ENCODE peak calls at places on chromosome 1, in six cellular contexts. O is endothelial cell, R is upper lobe of right lung, E is GM23338, F is GM13977, I is colonic mucosa. X is an unnamed sample.

GRCh38 chr1:62110198-62110817 is 84.3 kb upstream of the L1TD1 start:
- DNase-seq in O (no peak), R (no peak), E (peak; percentile 15), F (no peak), I (no peak), X (no peak)

GRCh38 chr1:44571712-44572571 is 102.3 kb downstream of the TMEM53 start:
- DNase-seq in O (no peak), R (no peak), E (peak; percentile 63), F (peak; percentile 64), I (no peak), X (no peak)

GRCh38 chr1:68675336-68675735 is 178.5 kb upstream of the DEPDC1 start:
- DNase-seq in O (no peak), R (no peak), E (no peak), F (no peak), I (no peak), X (no peak)

GRCh38 chr1:111270781-111271463 is 19.7 kb upstream of the CHIA start:
- DNase-seq in O (no peak), R (peak; percentile 64), E (peak; percentile 35), F (no peak), I (no peak), X (no peak)

GRCh38 chr1:35555601-35556477 is 1.4 kb downstream of the KIAA0319L start:
- DNase-seq in O (no peak), R (no peak), E (no peak), F (no peak), I (no peak), X (no peak)

GRCh38 chr1:229254910-229255541 is 15.9 kb upstream of the RAB4A start:
- DNase-seq in O (no peak), R (no peak), E (peak; percentile 65), F (no peak), I (no peak), X (peak; percentile 46)

GRCh38 chr1:153805042-153805745 is 30.0 kb downstream of the SLC27A3 start:
- DNase-seq in O (no peak), R (peak; percentile 64), E (no peak), F (peak; percentile 92), I (peak; percentile 57), X (no peak)

GRCh38 chr1:19156676-19157075 is 53.4 kb downstream of the UBR4 start:
- DNase-seq in O (peak; percentile 34), R (no peak), E (no peak), F (no peak), I (peak; percentile 93), X (no peak)

GRCh38 chr1:11967028-11967547 is 13.2 kb upstream of the MFN2 start:
- DNase-seq in O (peak; percentile 27), R (no peak), E (peak; percentile 94), F (peak; percentile 63), I (peak; percentile 49), X (peak; percentile 61)

GRCh38 chr1:84836145-84836544 is 56.9 kb downstream of the LPAR3 start:
- DNase-seq in O (no peak), R (no peak), E (no peak), F (no peak), I (no peak), X (no peak)

GRCh38 chr1:20702416-20702815 is 15.4 kb downstream of the KIF17 start:
- DNase-seq in O (no peak), R (no peak), E (no peak), F (no peak), I (no peak), X (peak; percentile 24)

GRCh38 chr1:209659909-209660308 is 7.7 kb upstream of the LAMB3 start:
- DNase-seq in O (no peak), R (no peak), E (no peak), F (peak; percentile 53), I (no peak), X (peak; percentile 27)

GRCh38 chr1:52632732-52633290 is at the start of gene SHISAL2A:
- DNase-seq in O (peak; percentile 55), R (peak; percentile 76), E (peak; percentile 84), F (peak; percentile 59), I (peak; percentile 24), X (peak; percentile 79)

GRCh38 chr1:33635336-33636012 is 163.0 kb downstream of the ZSCAN20 start:
- DNase-seq in O (no peak), R (no peak), E (peak; percentile 55), F (no peak), I (no peak), X (no peak)

GRCh38 chr1:19067187-19067911 is 110.9 kb upstream of the IFFO2 start:
- DNase-seq in O (peak; percentile 35), R (no peak), E (no peak), F (peak; percentile 14), I (peak; percentile 55), X (peak; percentile 82)

GRCh38 chr1:65174585-65174984 is 26.6 kb downstream of the AK4 start:
- DNase-seq in O (no peak), R (no peak), E (no peak), F (peak; percentile 59), I (no peak), X (no peak)

GRCh38 chr1:94258873-94259331 is 21.5 kb upstream of the ARHGAP29 start:
- DNase-seq in O (no peak), R (no peak), E (no peak), F (no peak), I (no peak), X (no peak)

GRCh38 chr1:235843458-235843857 is 23.2 kb downstream of the LYST start:
- DNase-seq in O (no peak), R (no peak), E (peak; percentile 27), F (peak; percentile 29), I (peak; percentile 33), X (peak; percentile 19)

GRCh38 chr1:26733392-26733791 is 37.6 kb downstream of the ARID1A start:
- DNase-seq in O (no peak), R (no peak), E (no peak), F (no peak), I (no peak), X (no peak)

GRCh38 chr1:26730695-26731094 is 34.9 kb downstream of the ARID1A start:
- DNase-seq in O (no peak), R (no peak), E (no peak), F (no peak), I (no peak), X (no peak)

GRCh38 chr1:26731233-26731902 is 35.6 kb downstream of the ARID1A start:
- DNase-seq in O (no peak), R (no peak), E (no peak), F (no peak), I (no peak), X (no peak)

GRCh38 chr1:26734501-26735058 is 38.8 kb downstream of the ARID1A start:
- DNase-seq in O (no peak), R (no peak), E (no peak), F (no peak), I (no peak), X (no peak)

GRCh38 chr1:26733982-26734381 is 38.2 kb downstream of the ARID1A start:
- DNase-seq in O (no peak), R (no peak), E (no peak), F (no peak), I (no peak), X (no peak)
- TF ChIP-seq CTCF in O (no peak), R (no peak), E (no peak), F (no peak), I (no peak), X (no peak)

DNA sequence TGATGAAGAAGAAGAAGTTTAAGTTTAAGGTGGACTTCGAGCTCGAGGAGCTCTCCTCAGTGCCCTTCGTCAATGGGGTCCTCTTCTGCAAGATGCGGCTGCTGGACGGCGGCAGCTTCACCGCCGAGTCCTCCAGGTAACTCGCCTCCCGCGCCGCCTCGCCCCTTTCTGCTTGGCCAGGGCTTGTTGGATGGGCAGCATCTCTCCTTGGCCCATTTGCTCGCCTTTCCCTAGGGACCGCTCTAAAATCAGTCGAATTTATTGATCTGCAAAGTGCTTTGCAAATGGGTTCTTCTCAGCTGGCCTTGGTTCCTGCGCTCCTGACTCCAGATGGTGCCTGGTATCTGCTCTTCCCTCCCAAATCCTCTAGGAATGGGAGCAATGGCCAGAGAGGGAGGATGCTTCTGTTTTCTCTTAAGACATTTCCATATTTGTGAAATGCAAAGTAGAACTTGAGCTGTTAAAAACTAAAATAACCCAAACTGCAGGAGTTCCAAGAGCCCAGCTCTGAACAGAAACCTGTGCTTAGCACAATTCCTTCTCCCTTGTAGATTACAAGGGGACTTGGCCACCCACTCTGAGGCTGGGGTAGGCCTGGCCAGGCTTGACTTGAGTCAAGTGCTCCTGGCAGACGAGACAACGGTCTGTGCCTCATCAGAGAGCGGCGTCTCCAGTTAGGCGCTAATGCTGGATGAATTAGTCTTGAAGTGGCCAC is 687 bp downstream of the EEIG2 start:
- DNase-seq in O (peak; percentile 47), R (peak; percentile 66), E (peak; percentile 80), F (no peak), I (peak; percentile 83), X (peak; percentile 70)
- TF ChIP-seq CTCF in O (no peak), R (peak; percentile 3), E (no peak), F (no peak), I (no peak), X (no peak)

DNA sequence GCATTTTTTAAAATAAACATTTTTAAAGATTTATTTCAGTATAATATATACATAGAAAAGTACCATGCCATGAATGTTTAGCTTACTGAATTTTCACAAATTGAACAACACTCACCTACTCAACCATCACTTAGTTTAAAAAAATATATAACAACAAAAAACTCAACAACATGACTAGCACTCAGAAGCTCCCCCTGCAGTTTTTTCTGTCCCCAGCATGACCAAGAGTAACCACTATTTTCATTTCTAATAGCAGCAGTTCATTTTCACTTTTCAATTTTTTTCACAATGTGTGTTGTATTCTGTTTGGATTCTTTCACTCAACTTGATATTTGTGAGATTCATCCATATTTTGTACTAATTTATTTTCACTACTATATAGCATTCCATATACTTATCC is 162.3 kb upstream of the POGK start:
- DNase-seq in O (no peak), R (no peak), E (peak; percentile 7), F (no peak), I (no peak), X (no peak)
- TF ChIP-seq CTCF in O (no peak), R (no peak), E (peak; percentile 30), F (no peak), I (no peak), X (no peak)

GRCh38 chr1:201841265-201841912 is 12.4 kb downstream of the IPO9 start:
- DNase-seq in O (no peak), R (no peak), E (no peak), F (no peak), I (no peak), X (no peak)

GRCh38 chr1:201840055-201840454 is 11.1 kb downstream of the IPO9 start:
- DNase-seq in O (no peak), R (no peak), E (no peak), F (no peak), I (no peak), X (no peak)

GRCh38 chr1:201838381-201838780 is 9.4 kb downstream of the IPO9 start:
- DNase-seq in O (no peak), R (no peak), E (no peak), F (no peak), I (no peak), X (no peak)

GRCh38 chr1:201845331-201846083 is 16.6 kb downstream of the IPO9 start:
- DNase-seq in O (no peak), R (no peak), E (no peak), F (no peak), I (no peak), X (no peak)

DNA sequence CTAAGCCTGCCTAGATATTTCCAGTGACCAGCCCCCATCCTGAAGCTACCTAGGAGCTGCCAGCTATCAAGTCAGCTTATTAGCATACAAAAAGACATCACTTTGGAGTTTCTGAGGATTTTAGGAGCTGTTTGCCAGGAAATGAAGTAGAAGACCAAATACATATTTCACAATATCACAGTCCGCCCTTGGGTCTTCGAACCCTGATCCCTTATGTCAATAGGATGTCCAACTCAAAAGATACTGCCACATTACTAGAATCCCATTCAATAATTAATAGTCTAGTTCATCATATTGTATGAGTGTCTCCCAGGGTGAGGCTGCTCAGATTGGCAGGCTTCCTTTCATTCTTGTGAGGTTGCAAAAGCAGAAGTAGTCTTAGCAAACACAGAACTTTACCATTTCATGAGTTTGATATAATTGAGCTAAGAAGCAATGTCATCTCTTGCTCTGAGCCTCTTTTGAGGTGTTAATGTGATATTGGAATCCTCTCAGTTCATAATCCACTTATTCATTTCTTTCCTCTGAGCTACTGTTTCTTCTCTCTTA is 13.6 kb downstream of the IPO9 start:
- DNase-seq in O (no peak), R (no peak), E (no peak), F (no peak), I (no peak), X (no peak)
- TF ChIP-seq CTCF in O (no peak), R (no peak), E (no peak), F (no peak), I (no peak), X (no peak)